ENCODE peak calls at places on chromosome 5, in six cellular contexts. W, F, E, X, J and V are unnamed samples. For H3K4me1, the result is how much of the 10 kb centered on the place peaks cover.

GRCh38 chr5:169519358-169519757 is 64.2 kb upstream of the SPDL1 start:
- DNase-seq in J (no peak), W (no peak), X (no peak), E (no peak), F (no peak), V (no peak)

GRCh38 chr5:56852228-56853000 is 37.1 kb downstream of the MAP3K1 start:
- DNase-seq in W (no peak), F (no peak), J (no peak), E (no peak), X (no peak), V (no peak)

GRCh38 chr5:67591491-67591890 is 394.9 kb upstream of the CD180 start:
- DNase-seq in X (no peak), E (no peak), J (no peak), W (no peak), F (no peak), V (no peak)

GRCh38 chr5:178380086-178380485 is 147.5 kb upstream of the PHYKPL start:
- DNase-seq in J (no peak), E (no peak), W (no peak), F (no peak), X (no peak), V (peak)

GRCh38 chr5:138706655-138707480 is 46.4 kb upstream of the CTNNA1 start:
- DNase-seq in X (no peak), J (no peak), F (no peak), E (no peak), W (peak), V (peak)

GRCh38 chr5:59458321-59458720 is 435.2 kb downstream of the PDE4D start:
- DNase-seq in J (no peak), W (no peak), F (no peak), X (no peak), E (no peak), V (no peak)

GRCh38 chr5:75656311-75657003 is 45.2 kb downstream of the ANKDD1B start:
- DNase-seq in E (no peak), J (no peak), X (no peak), W (peak), F (no peak), V (peak)

GRCh38 chr5:154520861-154521453 is 42.9 kb upstream of the HAND1 start:
- DNase-seq in E (no peak), W (peak), J (no peak), F (no peak), X (peak), V (no peak)

GRCh38 chr5:5291357-5291756 is 131.1 kb upstream of the ICE1 start:
- DNase-seq in W (no peak), F (no peak), X (no peak), J (no peak), E (no peak), V (no peak)

GRCh38 chr5:60473654-60474053 is 226.3 kb downstream of the DEPDC1B start:
- DNase-seq in W (no peak), F (no peak), X (no peak), J (no peak), E (no peak), V (no peak)

GRCh38 chr5:40384782-40385390 is 294.8 kb upstream of the PTGER4 start:
- DNase-seq in J (no peak), F (no peak), W (no peak), E (no peak), X (no peak), V (no peak)

GRCh38 chr5:175885813-175886212 is 14.4 kb downstream of the CPLX2 start:
- DNase-seq in J (no peak), F (no peak), E (no peak), X (no peak), W (no peak), V (no peak)

GRCh38 chr5:39501403-39501802 is 76.6 kb upstream of the DAB2 start:
- DNase-seq in W (peak), F (no peak), J (no peak), X (no peak), E (no peak), V (peak)

GRCh38 chr5:141806626-141807025 is 71.6 kb downstream of the PCDH1 start:
- DNase-seq in W (no peak), J (no peak), E (no peak), X (no peak), F (no peak), V (no peak)

GRCh38 chr5:65986796-65987195 is 60.4 kb downstream of the ERBIN start:
- DNase-seq in W (no peak), E (no peak), J (no peak), X (no peak), F (no peak), V (no peak)

GRCh38 chr5:148665431-148665830 is 11.1 kb upstream of the HTR4 start:
- DNase-seq in E (no peak), W (no peak), F (no peak), J (no peak), X (no peak), V (no peak)
- H3K4me1 ChIP-seq in E (under half), W (under half), F (under half), J (under half), X (under half), V (under half)

DNA sequence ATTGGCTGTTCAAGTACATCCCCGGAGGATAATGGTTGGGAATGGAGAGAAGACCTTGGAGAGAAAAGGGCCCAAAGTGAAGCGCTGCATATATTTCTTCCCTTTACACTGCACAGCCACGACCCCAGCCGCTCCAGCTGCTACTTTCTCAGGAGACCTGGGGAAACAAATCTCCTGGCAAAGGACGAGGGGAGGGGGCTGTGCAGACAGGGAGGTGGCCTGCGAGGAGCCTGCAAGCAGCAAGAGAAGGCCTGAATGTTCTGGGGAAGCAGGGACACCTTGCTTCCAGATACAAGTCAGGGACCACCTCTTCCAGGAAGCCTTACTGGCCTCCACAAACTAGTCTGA is 739 bp upstream of the PDLIM4 start:
- DNase-seq in W (no peak), J (no peak), X (no peak), F (no peak), E (no peak), V (no peak)
- H3K4me3 ChIP-seq in W (peak), J (no peak), X (no peak), F (no peak), E (no peak), V (no peak)

DNA sequence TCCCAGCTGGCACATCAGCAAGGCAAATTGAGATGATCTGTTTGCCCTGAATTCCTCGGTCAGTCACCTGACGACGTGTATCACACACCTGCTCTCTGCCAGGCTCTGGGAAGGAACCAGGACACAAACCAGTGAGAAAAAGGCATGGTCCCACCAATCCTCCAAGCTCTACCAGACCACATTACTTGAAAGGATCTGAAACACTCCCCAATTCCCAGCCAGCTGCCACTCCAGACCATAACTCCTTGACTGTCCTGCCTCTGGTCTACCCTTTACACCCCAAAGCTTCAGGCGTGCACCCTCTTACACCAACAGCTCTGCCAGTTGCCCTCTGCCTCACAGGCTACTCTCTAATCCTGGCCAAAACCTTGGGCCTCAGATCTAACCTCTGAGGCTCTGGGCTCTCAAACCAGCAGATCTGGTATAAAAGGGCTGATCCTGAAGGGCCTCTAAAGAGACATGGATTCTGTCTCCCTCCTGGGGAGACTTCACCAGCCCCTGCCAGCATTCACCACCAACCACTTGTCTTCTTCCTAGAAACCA is 6.8 kb downstream of the MGAT1 start:
- DNase-seq in W (no peak), X (no peak), J (no peak), E (no peak), F (no peak), V (no peak)
- H3K4me1 ChIP-seq in W (under half), X (under half), J (half or more), E (under half), F (under half), V (under half)

DNA sequence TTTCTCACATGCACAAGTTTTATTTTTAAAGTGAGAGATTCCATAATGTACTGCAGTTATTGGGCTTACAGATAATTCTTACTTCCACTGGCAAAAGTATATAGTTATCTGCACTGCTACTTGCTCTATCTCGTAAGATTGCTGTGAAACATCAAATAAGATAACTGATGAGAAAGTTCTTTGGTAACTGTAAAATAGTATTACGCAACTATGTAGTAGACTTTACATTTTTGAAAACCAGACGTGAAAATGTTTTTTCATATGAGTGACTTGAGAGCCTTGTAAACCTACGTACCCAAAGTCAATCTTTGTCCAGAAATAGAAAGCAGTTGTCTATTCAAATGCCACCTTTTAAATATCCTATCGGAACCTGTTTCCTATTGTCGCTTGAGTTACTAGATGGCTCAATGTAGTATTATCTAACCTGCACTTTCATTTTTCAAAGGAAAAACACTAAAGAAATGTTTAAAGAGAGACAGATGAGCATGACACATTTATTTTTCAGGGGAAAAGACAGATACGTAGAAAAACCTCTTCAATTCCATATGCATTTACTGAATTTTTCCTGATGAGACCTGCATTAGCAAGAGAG is 1.6 kb downstream of the FNIP1 start:
- DNase-seq in J (no peak), F (no peak), E (no peak), X (no peak), W (no peak), V (no peak)
- H3K4me3 ChIP-seq in J (no peak), F (no peak), E (no peak), X (peak), W (peak), V (peak)

GRCh38 chr5:142819816-142820215 is 49.6 kb downstream of the ARHGAP26 start:
- DNase-seq in F (no peak), J (no peak), X (no peak), E (no peak), W (no peak), V (no peak)
- H3K4me1 ChIP-seq in F (half or more), J (under half), X (under half), E (under half), W (under half), V (under half)

DNA sequence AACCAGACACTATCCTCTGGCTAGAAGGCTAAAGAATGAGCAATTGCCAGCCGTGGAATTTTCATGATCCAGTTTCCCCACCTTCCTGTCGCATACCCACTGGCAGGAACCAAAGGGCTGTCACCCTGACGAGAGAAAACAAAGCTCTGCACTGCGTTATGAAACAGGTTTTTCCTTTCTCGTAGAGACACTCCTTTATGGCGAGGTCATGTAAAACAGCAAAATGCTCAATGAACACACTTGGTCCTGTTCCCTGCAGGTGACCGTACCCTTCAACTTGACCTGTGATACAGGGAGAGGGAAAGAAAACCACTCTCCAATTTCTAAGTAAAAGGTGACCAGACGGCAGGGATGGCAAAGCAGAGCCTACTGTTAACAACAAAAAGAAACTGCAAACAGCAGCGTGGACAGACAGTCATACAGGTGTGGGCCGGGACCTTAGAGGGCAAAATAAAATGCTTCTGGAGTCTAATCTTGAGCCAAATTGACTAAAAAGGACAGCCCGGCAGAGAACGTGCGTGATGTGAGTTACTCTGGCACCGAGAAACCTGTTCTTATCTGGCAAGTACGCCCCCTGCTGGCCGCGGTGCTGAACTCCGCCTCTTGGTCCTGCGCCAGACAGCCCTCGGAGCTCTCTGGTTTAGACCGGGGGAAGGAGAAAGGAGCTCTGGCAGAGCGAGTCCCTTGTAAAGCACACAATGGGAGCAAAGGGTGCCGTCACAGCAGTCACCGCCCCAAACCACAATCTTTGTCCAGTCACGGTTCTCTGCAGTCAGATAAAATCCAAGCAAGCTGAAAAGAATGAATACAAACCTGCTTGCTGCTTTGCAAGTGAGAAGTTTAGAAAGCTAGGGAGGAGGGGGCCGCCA is 98.9 kb downstream of the EFNA5 start:
- DNase-seq in J (peak), X (peak), E (peak), W (peak), F (peak), V (peak)
- H3K4me3 ChIP-seq in J (peak), X (peak), E (peak), W (peak), F (peak), V (peak)

DNA sequence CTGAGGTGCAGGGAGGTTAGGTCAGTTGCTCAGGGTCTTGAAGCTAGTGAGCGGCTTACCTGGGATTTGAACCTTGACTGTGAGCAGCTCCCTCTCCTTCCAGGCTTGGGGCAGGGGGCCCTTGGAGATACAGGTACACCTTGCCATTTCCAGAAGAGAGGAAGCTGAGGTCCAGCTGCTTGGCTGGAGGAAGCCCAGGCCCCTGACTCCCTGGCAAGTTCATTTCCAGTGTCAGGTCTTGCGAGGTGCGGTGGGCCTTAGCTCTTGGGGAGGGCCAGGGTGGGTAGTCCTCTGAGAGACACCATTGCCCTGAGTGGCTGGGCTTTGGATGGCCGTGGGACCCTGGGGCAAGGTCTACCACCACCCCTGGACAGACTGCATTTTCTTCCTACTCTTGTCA is 9.3 kb downstream of the PPARGC1B start:
- DNase-seq in X (no peak), J (no peak), W (no peak), E (no peak), F (no peak), V (no peak)
- H3K4me1 ChIP-seq in X (under half), J (under half), W (under half), E (under half), F (under half), V (under half)

GRCh38 chr5:159095882-159096554 is 3.7 kb downstream of the EBF1 start:
- DNase-seq in F (no peak), J (no peak), W (no peak), E (no peak), X (no peak), V (peak)
- H3K4me3 ChIP-seq in F (no peak), J (no peak), W (peak), E (no peak), X (no peak), V (peak)